ENCODE peak calls at places on chromosomes 12 and 14, in five cellular contexts. Q, K, H, I and B are unnamed samples.

GRCh38 chr14:84797326-84797725 is 732.6 kb upstream of the FLRT2 start:
- DNase-seq in Q (no peak), I (no peak), K (no peak), H (no peak), B (no peak)

GRCh38 chr12:132075714-132076553 is 68.2 kb downstream of the DDX51 start:
- DNase-seq in H (no peak), I (no peak), Q (no peak), K (no peak), B (no peak)

GRCh38 chr14:88995437-88996198 is 171.2 kb downstream of the TTC8 start:
- DNase-seq in H (no peak), I (peak), Q (no peak), K (no peak), B (no peak)

GRCh38 chr14:50875359-50876090 is 3.7 kb downstream of the ABHD12B start:
- DNase-seq in H (no peak), K (peak), Q (peak), I (no peak), B (no peak)

GRCh38 chr12:80807640-80808288 is 91.1 kb downstream of the MYF5 start:
- DNase-seq in K (no peak), H (no peak), I (no peak), Q (no peak), B (no peak)

GRCh38 chr14:53894456-53894855 is 62.2 kb downstream of the BMP4 start:
- DNase-seq in H (no peak), Q (no peak), I (peak), K (no peak), B (no peak)

GRCh38 chr14:92729632-92730358 is 18.6 kb downstream of the LGMN start:
- DNase-seq in Q (no peak), K (no peak), H (no peak), I (peak), B (no peak)

GRCh38 chr12:115433014-115433634 is 749.1 kb upstream of the TBX3 start:
- DNase-seq in K (no peak), I (no peak), Q (no peak), H (no peak), B (no peak)

GRCh38 chr14:55921516-55921915 is 196.7 kb upstream of the PELI2 start:
- DNase-seq in Q (no peak), K (peak), H (no peak), I (no peak), B (no peak)

GRCh38 chr14:36662543-36663403 is 1.1 kb downstream of the PAX9 start:
- DNase-seq in Q (no peak), I (no peak), H (no peak), K (peak), B (no peak)

GRCh38 chr12:124026755-124027745 is 54.0 kb downstream of the ZNF664 start:
- DNase-seq in H (no peak), I (no peak), K (no peak), Q (no peak), B (no peak)

GRCh38 chr14:28754209-28754985 is 12.2 kb upstream of the FOXG1 start:
- DNase-seq in Q (no peak), I (peak), K (peak), H (no peak), B (no peak)

GRCh38 chr12:26195250-26195640 is at the start of gene SSPN:
- DNase-seq in Q (no peak), I (peak), K (peak), H (peak), B (peak)

GRCh38 chr14:89973234-89973823 is 17.6 kb downstream of the TDP1 start:
- DNase-seq in H (peak), I (peak), K (peak), Q (no peak), B (no peak)

GRCh38 chr12:41100572-41100971 is 87.5 kb upstream of the PDZRN4 start:
- DNase-seq in K (no peak), Q (no peak), H (no peak), I (no peak), B (no peak)